ENCODE peak calls at places on chromosomes 6 and 20, in five cellular contexts. J is hepatocyte, Q is A673, Y is neural progenitor cell, W is PC-9. T is an unnamed sample.

GRCh38 chr6:83464741-83465140 is 33.9 kb upstream of the ME1 start:
- DNase-seq in J (peak; percentile 68), Q (no peak), Y (no peak), W (no peak), T (no peak)

GRCh38 chr6:41027251-41027650 is 11.8 kb downstream of the UNC5CL start:
- DNase-seq in J (no peak), Q (no peak), Y (no peak), W (no peak), T (no peak)

GRCh38 chr20:41405436-41405835 is 38.8 kb upstream of the EMILIN3 start:
- DNase-seq in J (no peak), Q (no peak), Y (no peak), W (no peak), T (no peak)

GRCh38 chr6:146546440-146546839 is 2.8 kb downstream of the RAB32 start:
- DNase-seq in J (peak; percentile 44), Q (no peak), Y (no peak), W (peak; percentile 40), T (peak; percentile 51)

GRCh38 chr20:18727032-18727508 is 86.5 kb upstream of the SCP2D1 start:
- DNase-seq in J (no peak), Q (no peak), Y (no peak), W (no peak), T (no peak)

GRCh38 chr6:100664274-100665040 is 199.7 kb upstream of the SIM1 start:
- DNase-seq in J (peak; percentile 42), Q (peak; percentile 42), Y (peak; percentile 26), W (no peak), T (no peak)

GRCh38 chr20:46130534-46130933 is 12.4 kb downstream of the CD40 start:
- DNase-seq in J (no peak), Q (no peak), Y (no peak), W (no peak), T (no peak)

GRCh38 chr6:160790028-160790792 is 88.2 kb downstream of the PLG start:
- DNase-seq in J (no peak), Q (no peak), Y (peak; percentile 17), W (no peak), T (no peak)

GRCh38 chr20:51562334-51563140 is 20.0 kb upstream of the NFATC2 start:
- DNase-seq in J (peak; percentile 86), Q (peak; percentile 83), Y (peak; percentile 83), W (peak; percentile 54), T (no peak)

GRCh38 chr6:158536891-158537798 is 22.7 kb upstream of the TMEM181 start:
- DNase-seq in J (peak; percentile 70), Q (peak; percentile 78), Y (peak; percentile 86), W (no peak), T (no peak)

GRCh38 chr6:107692351-107692750 is 131.8 kb downstream of the SCML4 start:
- DNase-seq in J (no peak), Q (no peak), Y (no peak), W (no peak), T (no peak)

GRCh38 chr6:79269877-79270276 is 35.4 kb upstream of the HMGN3 start:
- DNase-seq in J (peak; percentile 49), Q (no peak), Y (no peak), W (peak; percentile 3), T (no peak)

GRCh38 chr20:61845276-61845675 is 220.4 kb downstream of the TAF4 start:
- DNase-seq in J (no peak), Q (no peak), Y (peak; percentile 61), W (no peak), T (no peak)

GRCh38 chr6:32154514-32155161 is 697 bp downstream of the PPT2 start:
- DNase-seq in J (peak; percentile 90), Q (peak; percentile 60), Y (peak; percentile 84), W (peak; percentile 74), T (no peak)

GRCh38 chr6:135703621-135704020 is 147.9 kb upstream of the PDE7B start:
- DNase-seq in J (no peak), Q (no peak), Y (no peak), W (no peak), T (no peak)

GRCh38 chr6:45610832-45611231 is 233.1 kb upstream of the SUPT3H start:
- DNase-seq in J (no peak), Q (no peak), Y (no peak), W (no peak), T (no peak)

GRCh38 chr20:61953037-61953788 is 112.5 kb downstream of the TAF4 start:
- DNase-seq in J (no peak), Q (no peak), Y (no peak), W (no peak), T (no peak)

GRCh38 chr6:122651604-122652003 is 41.4 kb downstream of the PKIB start:
- DNase-seq in J (no peak), Q (no peak), Y (no peak), W (no peak), T (no peak)

GRCh38 chr20:22763257-22763906 is 179.0 kb upstream of the FOXA2 start:
- DNase-seq in J (no peak), Q (no peak), Y (no peak), W (peak; percentile 90), T (no peak)

GRCh38 chr6:10720229-10720959 is 2.5 kb upstream of the TMEM14C start:
- DNase-seq in J (no peak), Q (peak; percentile 46), Y (no peak), W (peak; percentile 46), T (no peak)

GRCh38 chr6:8268156-8268555 is 165.8 kb upstream of the EEF1E1 start:
- DNase-seq in J (no peak), Q (no peak), Y (no peak), W (no peak), T (no peak)

GRCh38 chr6:153106021-153106420 is 25.1 kb downstream of the RGS17 start:
- DNase-seq in J (no peak), Q (no peak), Y (no peak), W (no peak), T (no peak)

GRCh38 chr20:830011-830521 is 3.4 kb upstream of the FAM110A start:
- DNase-seq in J (no peak), Q (no peak), Y (no peak), W (no peak), T (no peak)

GRCh38 chr20:18496042-18496441 is 983 bp downstream of the RBBP9 start:
- DNase-seq in J (peak; percentile 11), Q (no peak), Y (peak; percentile 21), W (no peak), T (no peak)

GRCh38 chr20:49747707-49748524 is 34.2 kb upstream of the B4GALT5 start:
- DNase-seq in J (peak; percentile 66), Q (no peak), Y (no peak), W (peak; percentile 64), T (no peak)

GRCh38 chr20:44211177-44212039 is 837 bp upstream of the OSER1 start:
- DNase-seq in J (peak; percentile 51), Q (no peak), Y (peak; percentile 26), W (peak; percentile 28), T (no peak)

GRCh38 chr6:12718025-12718424 is 1.5 kb downstream of the PHACTR1 start:
- DNase-seq in J (peak; percentile 13), Q (peak; percentile 43), Y (no peak), W (no peak), T (no peak)

GRCh38 chr6:13729891-13730290 is 18.3 kb upstream of the RANBP9 start:
- DNase-seq in J (no peak), Q (no peak), Y (no peak), W (peak; percentile 30), T (no peak)

GRCh38 chr6:132818404-132819359 is 4.3 kb downstream of the RPS12 start:
- DNase-seq in J (no peak), Q (no peak), Y (no peak), W (no peak), T (no peak)

GRCh38 chr20:878511-879307 is 37.4 kb downstream of the ANGPT4 start:
- DNase-seq in J (peak; percentile 65), Q (peak; percentile 40), Y (peak; percentile 85), W (no peak), T (peak; percentile 18)

GRCh38 chr6:13554929-13555333 is 19.5 kb upstream of the SIRT5 start:
- DNase-seq in J (peak; percentile 19), Q (no peak), Y (peak; percentile 66), W (peak; percentile 7), T (no peak)

GRCh38 chr6:110217255-110217654 is 37.0 kb downstream of the CDC40 start:
- DNase-seq in J (no peak), Q (peak; percentile 54), Y (no peak), W (no peak), T (no peak)

GRCh38 chr20:33791959-33792597 is 19.1 kb upstream of the CHMP4B start:
- DNase-seq in J (peak; percentile 59), Q (peak; percentile 69), Y (peak; percentile 62), W (peak; percentile 57), T (no peak)

GRCh38 chr6:108562503-108562993 is 1.8 kb downstream of the FOXO3 start:
- DNase-seq in J (peak; percentile 87), Q (peak; percentile 93), Y (peak; percentile 81), W (peak; percentile 74), T (peak; percentile 37)

GRCh38 chr6:107046316-107046715 is 18.3 kb downstream of the MTRES1 start:
- DNase-seq in J (no peak), Q (no peak), Y (peak; percentile 54), W (no peak), T (no peak)

GRCh38 chr6:115843945-115844344 is 216.7 kb downstream of the FRK start:
- DNase-seq in J (no peak), Q (no peak), Y (no peak), W (no peak), T (no peak)

GRCh38 chr6:22808466-22808865 is 239.1 kb downstream of the HDGFL1 start:
- DNase-seq in J (no peak), Q (no peak), Y (no peak), W (no peak), T (no peak)

GRCh38 chr20:56626367-56627121 is 2.6 kb upstream of the TFAP2C start:
- DNase-seq in J (peak; percentile 71), Q (peak; percentile 53), Y (peak; percentile 89), W (peak; percentile 94), T (no peak)
- TF ChIP-seq EZH2 in J (peak; percentile 29), Q (peak; percentile 16), Y (peak; percentile 75), W (no peak), T (no peak)

GRCh38 chr6:30612213-30612612 is 4.8 kb downstream of the PPP1R10 start:
- DNase-seq in J (no peak), Q (peak; percentile 66), Y (peak; percentile 26), W (no peak), T (no peak)
- H3K4me3 ChIP-seq in J (no peak overlapping the region), Q (no peak overlapping the region), Y (no peak overlapping the region), W (no peak overlapping the region), T (peak overlapping the region; percentile 3)

DNA sequence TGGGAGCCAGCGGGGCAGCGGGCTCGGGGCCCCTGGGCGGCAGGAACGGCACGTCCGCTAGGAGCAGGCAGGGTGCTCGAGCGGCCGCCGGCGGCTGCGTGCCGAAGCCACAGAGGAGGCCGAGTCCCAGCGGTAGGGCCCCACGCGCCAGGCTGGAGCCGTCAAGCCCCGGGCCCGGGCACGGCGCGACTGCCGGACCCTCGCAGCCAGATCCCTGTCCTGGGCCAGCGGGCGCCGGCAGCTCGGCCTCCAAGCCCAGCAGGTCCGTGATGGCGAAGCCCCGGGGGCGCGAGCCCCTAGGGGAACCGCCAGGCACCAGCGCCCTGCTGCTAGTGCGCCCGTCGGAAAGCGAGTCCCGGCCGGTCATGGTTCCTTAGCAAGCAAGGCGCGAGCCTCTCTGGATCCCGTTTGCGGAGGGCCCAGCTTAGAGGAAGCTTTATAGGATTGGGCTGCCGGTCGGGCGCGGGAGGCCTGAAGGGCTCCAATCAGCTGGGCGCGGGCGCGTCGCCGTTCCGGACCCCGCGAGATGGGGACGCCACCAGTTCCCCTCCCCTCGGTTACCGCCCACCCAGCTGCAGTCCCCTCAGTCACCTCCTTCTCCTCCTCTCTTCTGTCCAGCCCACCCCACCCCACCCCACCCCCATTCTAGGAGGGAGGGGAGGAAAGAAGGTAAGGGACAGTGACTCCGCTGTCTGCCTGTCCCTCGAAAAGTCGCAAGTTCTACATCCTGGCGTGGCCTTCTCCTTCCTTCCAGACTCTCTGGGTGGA is at the start of gene VSX1:
- DNase-seq in J (no peak), Q (no peak), Y (peak; percentile 48), W (no peak), T (no peak)
- TF ChIP-seq EZH2 in J (no peak), Q (no peak), Y (peak; percentile 84), W (no peak), T (no peak)

GRCh38 chr20:63982937-63983336 is 2.0 kb downstream of the PRPF6 start:
- DNase-seq in J (no peak), Q (no peak), Y (no peak), W (no peak), T (no peak)
- H3K4me3 ChIP-seq in J (no peak overlapping the region), Q (no peak overlapping the region), Y (no peak overlapping the region), W (no peak overlapping the region), T (no peak overlapping the region)